ENCODE peak calls at places on chromosomes 13 and 19, in five cellular contexts. One of them, this sample, is unnamed.

GRCh38 chr13:112587359-112587766 is 590 bp downstream of the TUBGCP3 start:
- DNase-seq in uterus: peak; percentile 88
- DNase-seq in foreskin fibroblast: peak; percentile 97
- DNase-seq in astrocyte of the spinal cord: peak; percentile 76
- DNase-seq in fibroblast of pulmonary artery: peak; percentile 85
- DNase-seq in this sample: peak; percentile 91

GRCh38 chr19:51702754-51703654 is 9.9 kb downstream of the SPACA6 start:
- DNase-seq in uterus: peak; percentile 48
- DNase-seq in foreskin fibroblast: no peak
- DNase-seq in astrocyte of the spinal cord: no peak
- DNase-seq in fibroblast of pulmonary artery: no peak
- DNase-seq in this sample: peak; percentile 35

GRCh38 chr13:110359840-110360301 is 52.8 kb downstream of the COL4A2 start:
- DNase-seq in uterus: no peak
- DNase-seq in foreskin fibroblast: no peak
- DNase-seq in astrocyte of the spinal cord: peak; percentile 71
- DNase-seq in fibroblast of pulmonary artery: peak; percentile 85
- DNase-seq in this sample: no peak

GRCh38 chr19:29724741-29725140 is 9.7 kb upstream of the C19orf12 start:
- DNase-seq in uterus: no peak
- DNase-seq in foreskin fibroblast: no peak
- DNase-seq in astrocyte of the spinal cord: no peak
- DNase-seq in fibroblast of pulmonary artery: no peak
- DNase-seq in this sample: no peak

GRCh38 chr13:84121456-84121855 is 239.2 kb upstream of the SLITRK1 start:
- DNase-seq in uterus: no peak
- DNase-seq in foreskin fibroblast: no peak
- DNase-seq in astrocyte of the spinal cord: peak; percentile 21
- DNase-seq in fibroblast of pulmonary artery: peak; percentile 21
- DNase-seq in this sample: no peak

GRCh38 chr13:41148421-41149283 is 16.1 kb upstream of the KBTBD6 start:
- DNase-seq in uterus: no peak
- DNase-seq in foreskin fibroblast: no peak
- DNase-seq in astrocyte of the spinal cord: no peak
- DNase-seq in fibroblast of pulmonary artery: no peak
- DNase-seq in this sample: no peak

GRCh38 chr19:14505488-14506239 is 9.7 kb upstream of the GIPC1 start:
- DNase-seq in uterus: no peak
- DNase-seq in foreskin fibroblast: peak; percentile 81
- DNase-seq in astrocyte of the spinal cord: peak; percentile 64
- DNase-seq in fibroblast of pulmonary artery: peak; percentile 56
- DNase-seq in this sample: peak; percentile 72

GRCh38 chr13:114237415-114238112 is 2.9 kb downstream of the CDC16 start:
- DNase-seq in uterus: no peak
- DNase-seq in foreskin fibroblast: no peak
- DNase-seq in astrocyte of the spinal cord: no peak
- DNase-seq in fibroblast of pulmonary artery: no peak
- DNase-seq in this sample: no peak

GRCh38 chr19:38134538-38135149 is 89.4 kb downstream of the DPF1 start:
- DNase-seq in uterus: no peak
- DNase-seq in foreskin fibroblast: peak; percentile 63
- DNase-seq in astrocyte of the spinal cord: peak; percentile 28
- DNase-seq in fibroblast of pulmonary artery: peak; percentile 60
- DNase-seq in this sample: no peak

GRCh38 chr19:50896591-50897190 is 14.5 kb downstream of the KLK4 start:
- DNase-seq in uterus: no peak
- DNase-seq in foreskin fibroblast: peak; percentile 12
- DNase-seq in astrocyte of the spinal cord: no peak
- DNase-seq in fibroblast of pulmonary artery: peak; percentile 25
- DNase-seq in this sample: no peak

GRCh38 chr13:25286308-25286968 is 850 bp downstream of the MTMR6 start:
- DNase-seq in uterus: no peak
- DNase-seq in foreskin fibroblast: peak; percentile 64
- DNase-seq in astrocyte of the spinal cord: peak; percentile 48
- DNase-seq in fibroblast of pulmonary artery: peak; percentile 57
- DNase-seq in this sample: no peak

GRCh38 chr13:107462501-107462900 is 752.8 kb downstream of the LIG4 start:
- DNase-seq in uterus: no peak
- DNase-seq in foreskin fibroblast: no peak
- DNase-seq in astrocyte of the spinal cord: no peak
- DNase-seq in fibroblast of pulmonary artery: no peak
- DNase-seq in this sample: no peak

GRCh38 chr13:98966019-98966418 is 11.8 kb downstream of the DOCK9 start:
- DNase-seq in uterus: no peak
- DNase-seq in foreskin fibroblast: no peak
- DNase-seq in astrocyte of the spinal cord: no peak
- DNase-seq in fibroblast of pulmonary artery: no peak
- DNase-seq in this sample: no peak

GRCh38 chr13:74084375-74084902 is 49.8 kb downstream of the KLF12 start:
- DNase-seq in uterus: no peak
- DNase-seq in foreskin fibroblast: no peak
- DNase-seq in astrocyte of the spinal cord: no peak
- DNase-seq in fibroblast of pulmonary artery: no peak
- DNase-seq in this sample: no peak

This sample was measured in psoas muscle.